ENCODE peak calls at places on chromosome 2, in five cellular contexts. N, U, X, C and R are unnamed samples.

GRCh38 chr2:230665263-230665691 is 47.4 kb upstream of the CAB39 start:
- DNase-seq in X (no peak), N (no peak), U (no peak), C (no peak), R (no peak)

GRCh38 chr2:1721706-1722483 is 22.4 kb downstream of the PXDN start:
- DNase-seq in U (no peak), N (no peak), C (no peak), X (peak), R (peak)

GRCh38 chr2:96864343-96865091 is 5.4 kb downstream of the SEMA4C start:
- DNase-seq in X (no peak), C (no peak), U (no peak), N (no peak), R (no peak)

GRCh38 chr2:138974651-138975050 is 194.5 kb upstream of the NXPH2 start:
- DNase-seq in N (no peak), X (no peak), U (no peak), C (no peak), R (no peak)

GRCh38 chr2:16014041-16014787 is 73.9 kb downstream of the MYCN start:
- DNase-seq in N (no peak), C (no peak), X (no peak), U (no peak), R (no peak)

GRCh38 chr2:215553946-215554345 is 118.1 kb upstream of the FN1 start:
- DNase-seq in C (no peak), X (peak), N (no peak), U (no peak), R (no peak)

GRCh38 chr2:169670215-169670651 is 24.0 kb downstream of the CFAP210 start:
- DNase-seq in N (no peak), C (no peak), U (no peak), X (peak), R (no peak)

GRCh38 chr2:101717041-101717817 is 19.7 kb downstream of the MAP4K4 start:
- DNase-seq in X (no peak), C (no peak), N (no peak), U (no peak), R (no peak)

GRCh38 chr2:70450641-70451250 is 102.9 kb downstream of the TGFA start:
- DNase-seq in C (no peak), X (no peak), U (no peak), N (no peak), R (no peak)

GRCh38 chr2:239290618-239291504 is 110.0 kb downstream of the HDAC4 start:
- DNase-seq in U (peak), X (peak), C (no peak), N (peak), R (no peak)
- TF ChIP-seq CTCF in U (no peak), X (peak), C (no peak), N (no peak), R (no peak)

GRCh38 chr2:223243233-223243632 is 191.2 kb downstream of the KCNE4 start:
- DNase-seq in N (no peak), C (no peak), U (no peak), X (no peak), R (no peak)

GRCh38 chr2:223251656-223252229 is 199.8 kb downstream of the KCNE4 start:
- DNase-seq in C (no peak), N (no peak), X (no peak), U (peak), R (no peak)

DNA sequence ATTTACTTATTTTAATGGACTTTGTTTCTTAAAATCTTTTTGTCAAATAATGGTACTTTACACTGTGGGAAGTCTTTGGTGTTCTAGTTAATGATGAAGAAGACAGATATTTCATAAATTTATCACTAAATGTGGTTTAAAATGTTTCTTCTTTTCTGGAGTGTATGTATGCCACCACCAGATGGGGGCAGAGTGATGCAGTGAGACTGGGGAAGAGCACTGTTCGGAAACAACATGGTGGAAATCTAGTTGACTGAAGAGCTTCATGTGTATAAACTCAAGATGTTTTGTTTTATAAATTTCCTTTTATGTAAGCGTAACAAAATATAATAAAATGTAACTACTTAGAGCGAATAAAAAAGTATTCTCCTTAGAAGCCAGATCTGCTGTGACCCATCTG is 195.1 kb downstream of the KCNE4 start:
- DNase-seq in N (no peak), U (no peak), X (peak), C (no peak), R (peak)
- TF ChIP-seq CTCF in N (peak), U (no peak), X (peak), C (no peak), R (peak)

GRCh38 chr2:240520143-240520973 is 37.4 kb downstream of the ANKMY1 start:
- DNase-seq in N (peak), C (no peak), X (peak), U (no peak), R (no peak)
- TF ChIP-seq CTCF in N (no peak), C (no peak), X (peak), U (no peak), R (no peak)

GRCh38 chr2:39693275-39693674 is 27.6 kb downstream of the TMEM178A start:
- DNase-seq in X (no peak), U (no peak), C (no peak), N (no peak), R (no peak)

GRCh38 chr2:39696072-39696471 is 30.4 kb downstream of the TMEM178A start:
- DNase-seq in X (peak), U (no peak), N (no peak), C (no peak), R (no peak)

GRCh38 chr2:39697480-39697879 is 31.8 kb downstream of the TMEM178A start:
- DNase-seq in N (no peak), U (no peak), X (no peak), C (no peak), R (no peak)

GRCh38 chr2:39701137-39701536 is 35.4 kb downstream of the TMEM178A start:
- DNase-seq in X (no peak), C (no peak), N (no peak), U (no peak), R (no peak)

GRCh38 chr2:39696838-39697237 is 31.1 kb downstream of the TMEM178A start:
- DNase-seq in C (no peak), X (peak), N (no peak), U (no peak), R (peak)
- TF ChIP-seq CTCF in C (peak), X (peak), N (no peak), U (no peak), R (peak)

DNA sequence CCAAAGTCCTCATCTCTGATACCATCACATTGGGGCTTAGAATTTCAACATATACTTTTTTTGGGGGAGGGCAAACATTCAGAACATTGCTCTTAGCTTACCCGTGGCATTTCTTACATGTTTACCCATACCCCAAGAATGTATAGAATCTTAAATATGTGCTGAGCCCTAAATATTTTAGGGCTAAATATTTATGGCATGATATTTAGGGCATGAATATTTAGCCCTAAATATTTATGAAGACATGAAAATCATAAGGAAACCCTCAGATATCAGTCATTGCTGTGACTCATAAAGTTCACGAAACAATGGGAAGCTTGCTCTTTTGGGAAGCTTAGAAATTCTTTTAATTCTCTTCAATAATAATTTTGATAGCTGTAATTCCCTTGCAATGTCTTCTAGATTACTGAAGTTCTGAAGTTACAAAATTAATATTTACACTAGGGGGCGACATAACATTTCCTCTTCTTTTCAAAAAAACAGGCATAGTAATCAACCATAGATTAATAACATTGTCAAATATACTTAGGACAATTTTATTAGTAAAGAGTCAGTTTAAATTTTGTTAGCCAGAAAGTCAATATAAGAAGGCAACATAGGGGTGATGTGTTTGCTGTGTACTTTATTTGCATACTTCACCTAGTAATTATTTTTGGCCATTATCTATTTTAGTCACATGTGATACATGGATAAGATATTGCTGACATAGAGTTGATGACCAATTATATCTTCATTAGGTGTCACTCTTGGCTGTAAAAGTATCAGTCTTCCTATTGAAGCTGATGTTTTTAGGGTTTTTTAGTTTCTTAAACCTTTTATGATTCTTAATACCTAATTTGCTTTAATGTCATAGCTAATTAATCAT is 13.1 kb downstream of the ZNF804A start:
- DNase-seq in N (no peak), X (peak), C (no peak), U (no peak), R (peak)
- TF ChIP-seq CTCF in N (peak), X (peak), C (peak), U (no peak), R (peak)